ENCODE peak calls at places on chromosomes 5 and 9, in five cellular contexts. Z, H, X, P and S are unnamed samples.

GRCh38 chr9:129081388-129081889 is 528 bp downstream of the DOLPP1 start:
- DNase-seq in H (peak), X (no peak), P (no peak), Z (no peak), S (no peak)

GRCh38 chr5:139131062-139131856 is 66.9 kb downstream of the SIL1 start:
- DNase-seq in Z (no peak), H (peak), X (no peak), P (peak), S (no peak)

GRCh38 chr9:128145951-128146351 is 3.3 kb upstream of the LCN2 start:
- DNase-seq in Z (no peak), P (no peak), H (peak), X (no peak), S (no peak)

GRCh38 chr5:6490693-6491092 is 42.0 kb downstream of the UBE2QL1 start:
- DNase-seq in X (no peak), Z (no peak), P (no peak), H (no peak), S (no peak)

GRCh38 chr5:10654566-10654965 is 90.7 kb downstream of the ANKRD33B start:
- DNase-seq in P (no peak), Z (no peak), X (no peak), H (no peak), S (no peak)

GRCh38 chr5:40437452-40437861 is 242.3 kb upstream of the PTGER4 start:
- DNase-seq in H (no peak), X (peak), P (no peak), Z (no peak), S (peak)

GRCh38 chr5:143537056-143537455 is 133.6 kb upstream of the NR3C1 start:
- DNase-seq in Z (no peak), H (no peak), X (no peak), P (no peak), S (no peak)

GRCh38 chr5:95809414-95809960 is 13.0 kb downstream of the GLRX start:
- DNase-seq in H (no peak), X (no peak), Z (no peak), P (no peak), S (no peak)

GRCh38 chr5:109410389-109411174 is 808 bp upstream of the PJA2 start:
- DNase-seq in H (peak), P (peak), X (peak), Z (peak), S (no peak)

GRCh38 chr5:147483961-147484707 is 25.7 kb downstream of the DPYSL3 start:
- DNase-seq in X (peak), H (peak), P (no peak), Z (no peak), S (no peak)

GRCh38 chr5:60794691-60795090 is 49.4 kb downstream of the ELOVL7 start:
- DNase-seq in Z (no peak), X (no peak), P (no peak), H (no peak), S (no peak)

GRCh38 chr5:168948746-168949145 is 352.2 kb downstream of the SLIT3 start:
- DNase-seq in H (no peak), Z (no peak), P (no peak), X (peak), S (no peak)

GRCh38 chr5:101838329-101838964 is 457.6 kb downstream of the SLCO4C1 start:
- DNase-seq in X (no peak), P (no peak), Z (no peak), H (no peak), S (no peak)